ENCODE peak calls at places on chromosomes 16 and 17, in five cellular contexts. U, Z, R, O and A are unnamed samples.

GRCh38 chr17:28969706-28970393 is 18.5 kb upstream of the PHF12 start:
- DNase-seq in U (no peak), O (no peak), Z (no peak), R (no peak), A (no peak)

GRCh38 chr17:34519286-34519685 is 60.1 kb upstream of the TMEM132E start:
- DNase-seq in R (no peak), Z (peak; percentile 85), O (peak; percentile 8), U (no peak), A (peak; percentile 57)

GRCh38 chr17:78130439-78131101 is at the start of gene TMC8:
- DNase-seq in Z (no peak), U (no peak), O (peak; percentile 59), R (no peak), A (peak; percentile 78)

GRCh38 chr17:64202683-64203430 is 60.2 kb downstream of the TEX2 start:
- DNase-seq in Z (no peak), R (no peak), O (peak; percentile 55), U (no peak), A (no peak)

GRCh38 chr16:79469999-79470398 is 130.5 kb downstream of the MAF start:
- DNase-seq in Z (no peak), O (no peak), U (no peak), R (no peak), A (no peak)

GRCh38 chr17:17401271-17401781 is 75.5 kb upstream of the MED9 start:
- DNase-seq in Z (peak; percentile 70), U (peak; percentile 31), O (peak; percentile 56), R (no peak), A (peak; percentile 55)

GRCh38 chr16:22262460-22262859 is 34.7 kb upstream of the POLR3E start:
- DNase-seq in O (no peak), U (no peak), Z (no peak), R (no peak), A (no peak)

GRCh38 chr16:11686713-11687112 is 18.5 kb downstream of the SNN start:
- DNase-seq in R (no peak), U (no peak), Z (no peak), O (no peak), A (no peak)

GRCh38 chr16:51155199-51155607 is 4.1 kb upstream of the SALL1 start:
- DNase-seq in Z (no peak), R (no peak), U (no peak), O (no peak), A (no peak)

GRCh38 chr17:2347805-2348685 is 10.7 kb downstream of the SGSM2 start:
- DNase-seq in U (no peak), O (peak; percentile 92), R (no peak), Z (peak; percentile 83), A (no peak)

GRCh38 chr17:77256710-77257109 is 115.9 kb downstream of the SEC14L1 start:
- DNase-seq in U (no peak), O (no peak), R (no peak), Z (no peak), A (peak; percentile 43)

GRCh38 chr17:16928406-16929280 is 43.3 kb downstream of the TNFRSF13B start:
- DNase-seq in O (no peak), R (no peak), U (no peak), Z (no peak), A (no peak)

GRCh38 chr17:79991924-79992656 is 43.6 kb downstream of the TBC1D16 start:
- DNase-seq in R (no peak), O (peak; percentile 91), U (no peak), Z (no peak), A (no peak)

GRCh38 chr17:50514936-50515702 is 6.9 kb downstream of the MYCBPAP start:
- DNase-seq in R (no peak), U (no peak), Z (no peak), O (peak; percentile 60), A (no peak)

GRCh38 chr17:41697122-41697962 is 8.7 kb downstream of the EIF1 start:
- DNase-seq in O (no peak), Z (no peak), U (no peak), R (no peak), A (no peak)

GRCh38 chr16:64428463-64428862 is 693.4 kb downstream of the CDH11 start:
- DNase-seq in O (no peak), U (no peak), Z (no peak), R (no peak), A (no peak)

GRCh38 chr16:75761111-75761510 is 34.8 kb upstream of the CPHXL start:
- DNase-seq in R (no peak), Z (no peak), U (no peak), O (no peak), A (peak; percentile 39)

GRCh38 chr17:35763767-35764122 is 3.1 kb downstream of the C17orf50 start:
- DNase-seq in R (no peak), O (no peak), U (no peak), Z (no peak), A (no peak)

GRCh38 chr17:4771519-4772234 is at the start of gene TM4SF5:
- DNase-seq in U (no peak), O (peak; percentile 95), Z (no peak), R (no peak), A (no peak)

GRCh38 chr17:81309859-81310839 is 15.0 kb upstream of the SLC38A10 start:
- DNase-seq in O (no peak), R (no peak), Z (no peak), U (no peak), A (peak; percentile 63)

DNA sequence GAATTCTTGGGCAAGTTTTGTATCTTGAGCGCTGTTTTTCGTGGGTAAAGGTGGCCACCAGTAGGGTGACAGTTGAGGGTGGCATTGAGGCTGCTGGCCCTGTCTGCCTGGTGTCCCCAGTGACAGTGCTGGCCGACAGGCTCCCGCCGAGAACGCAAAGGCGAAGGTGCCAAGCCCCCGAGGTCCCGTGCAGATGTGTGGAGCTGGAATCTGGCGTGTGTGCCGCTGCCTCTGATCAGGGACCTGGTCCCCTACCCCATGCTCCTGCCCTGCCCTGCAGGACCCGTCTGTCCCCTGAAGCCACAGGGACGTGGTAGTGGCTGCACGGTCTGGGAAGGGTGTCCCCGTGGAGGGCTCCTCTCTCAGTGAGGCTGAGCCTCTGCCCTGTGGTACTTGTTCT is 3.5 kb downstream of the UBE2I start:
- DNase-seq in R (no peak), U (no peak), Z (no peak), O (no peak), A (no peak)
- TF ChIP-seq SRF in R (no peak), U (no peak), Z (no peak), O (no peak), A (no peak)

GRCh38 chr16:8103649-8104289 is 486.5 kb downstream of the TMEM114 start:
- DNase-seq in O (no peak), U (no peak), Z (no peak), R (no peak), A (no peak)

GRCh38 chr16:8110572-8111514 is 479.5 kb downstream of the TMEM114 start:
- DNase-seq in O (no peak), U (no peak), R (no peak), Z (no peak), A (no peak)

GRCh38 chr16:8113843-8114242 is 476.5 kb downstream of the TMEM114 start:
- DNase-seq in R (no peak), Z (no peak), O (no peak), U (no peak), A (no peak)

GRCh38 chr16:8109510-8110369 is 480.6 kb downstream of the TMEM114 start:
- DNase-seq in U (no peak), Z (no peak), O (no peak), R (no peak), A (peak; percentile 95)

DNA sequence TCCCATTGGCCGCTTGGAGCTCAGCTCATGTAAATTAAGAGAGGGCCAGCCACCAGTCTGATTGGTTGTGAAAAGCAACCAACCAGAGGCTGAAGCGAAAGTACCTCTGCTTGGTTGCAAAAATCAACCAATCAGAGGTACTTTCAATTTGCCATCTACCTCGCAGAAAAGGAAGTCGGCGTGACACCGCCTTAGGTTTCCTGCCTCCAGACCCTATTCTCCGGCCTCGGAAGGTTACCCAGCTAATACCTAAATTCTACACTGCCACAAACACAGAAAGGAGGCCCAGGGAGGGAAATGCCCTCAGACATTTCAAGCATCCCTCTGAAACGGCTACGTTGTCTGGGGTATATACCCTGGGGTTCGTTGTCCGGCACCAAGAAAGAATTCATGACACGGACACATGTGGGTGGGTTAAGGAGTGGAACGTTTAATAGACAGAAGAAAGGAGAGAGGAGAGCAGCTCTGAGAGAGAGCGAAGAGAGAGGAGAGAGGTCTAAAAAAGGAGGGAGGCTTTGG is 481.3 kb downstream of the TMEM114 start:
- DNase-seq in Z (no peak), R (no peak), O (no peak), U (no peak), A (peak; percentile 81)
- TF ChIP-seq SRF in Z (no peak), R (no peak), O (no peak), U (no peak), A (no peak)

DNA sequence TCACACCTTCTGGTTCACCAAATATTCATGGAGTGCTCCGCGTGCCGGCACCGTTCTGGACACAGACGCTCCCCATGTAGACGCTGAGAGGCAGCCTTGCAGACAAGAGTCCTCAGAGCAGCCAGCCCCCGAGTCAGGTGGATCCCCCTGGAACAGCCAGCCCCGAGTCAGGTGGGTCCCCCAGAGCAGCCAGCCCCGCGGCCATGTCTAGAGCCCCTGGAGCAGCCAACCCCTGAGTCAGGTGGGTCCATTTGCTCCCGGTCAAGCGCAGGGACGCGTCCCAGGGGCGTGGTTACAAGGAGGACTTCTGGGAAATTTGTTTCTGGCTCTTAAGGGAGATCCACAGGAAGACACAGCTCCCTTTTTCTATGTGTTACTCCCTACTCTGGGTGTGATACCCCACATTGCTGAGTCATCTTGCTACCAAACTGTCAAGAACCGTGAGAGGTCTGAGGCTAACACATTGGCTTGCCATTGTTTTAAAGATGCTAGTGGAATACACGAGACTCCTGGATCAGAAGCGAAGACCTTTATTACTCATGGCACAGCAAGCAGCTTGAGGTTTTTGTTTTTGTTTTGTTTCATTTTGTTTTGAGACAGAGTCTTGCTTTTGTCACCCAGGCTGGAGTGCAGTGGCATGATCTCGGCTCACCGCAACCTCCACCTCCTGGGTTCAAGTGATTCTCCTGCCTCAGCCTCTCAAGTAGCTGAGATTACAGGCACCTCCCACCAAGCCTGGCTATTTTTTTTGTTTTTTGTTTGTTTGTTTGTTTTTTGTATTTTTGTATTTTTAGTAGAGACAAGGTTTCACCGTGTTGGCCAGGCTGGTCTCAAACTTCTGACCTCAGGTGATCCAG is 43.3 kb upstream of the CBFA2T3 start:
- DNase-seq in U (no peak), O (no peak), Z (no peak), R (peak; percentile 59), A (peak; percentile 81)
- TF ChIP-seq SRF in U (no peak), O (no peak), Z (no peak), R (no peak), A (peak; percentile 28)

DNA sequence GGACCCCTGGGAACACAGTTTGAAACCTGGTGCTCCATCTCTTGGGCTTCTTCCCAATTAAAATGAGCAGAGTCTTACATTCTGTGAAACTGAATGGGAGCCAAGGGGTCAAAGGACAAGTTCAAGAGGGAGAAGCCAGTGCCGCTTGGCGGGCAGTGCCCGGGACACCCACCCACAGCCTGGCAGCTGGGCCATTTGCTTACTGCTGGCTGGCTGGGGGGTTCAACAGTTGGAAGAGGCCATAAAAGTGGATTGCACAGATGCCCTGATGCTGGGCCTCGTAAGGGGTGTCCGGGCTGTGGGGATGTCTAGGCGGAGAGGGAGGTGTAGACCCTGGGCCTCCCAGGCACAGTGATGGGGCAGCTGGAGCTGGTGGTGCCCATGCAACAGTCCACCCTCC is 52.1 kb downstream of the CMIP start:
- DNase-seq in U (no peak), R (no peak), O (no peak), Z (no peak), A (no peak)
- TF ChIP-seq SRF in U (no peak), R (no peak), O (no peak), Z (no peak), A (no peak)

DNA sequence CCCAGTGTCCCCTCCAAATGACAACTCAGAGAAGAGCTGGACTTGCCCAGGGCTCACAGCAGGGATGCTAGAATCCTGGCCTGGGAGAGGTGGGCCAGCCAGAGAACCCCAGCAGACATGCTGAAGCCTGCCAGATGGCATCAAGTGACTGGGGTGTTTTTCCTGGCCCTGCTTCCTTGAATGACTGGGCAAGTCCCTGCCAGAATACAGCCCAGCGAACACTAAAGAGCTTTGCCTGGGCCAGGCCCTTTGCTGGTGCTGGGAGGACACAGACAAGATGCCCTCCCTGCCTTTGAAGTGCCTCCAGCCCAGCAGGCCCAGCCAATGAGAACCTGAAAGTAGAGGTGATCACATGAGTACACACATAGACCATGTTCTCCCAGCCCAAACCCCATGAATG is 11.5 kb downstream of the ZNF319 start:
- DNase-seq in O (no peak), U (no peak), R (no peak), Z (no peak), A (no peak)
- TF ChIP-seq SRF in O (no peak), U (no peak), R (no peak), Z (no peak), A (no peak)